ENCODE peak calls at places on chromosomes 7 and 10, in seven cellular contexts. P, M, O, J, C, Q and R are unnamed samples.

GRCh38 chr10:110074986-110075664 is 67.3 kb downstream of the ADD3 start:
- DNase-seq in P (no peak), M (no peak), O (no peak), J (no peak), C (no peak), Q (no peak), R (no peak)

GRCh38 chr7:79176859-79177477 is 276.5 kb downstream of the MAGI2 start:
- DNase-seq in P (peak; percentile 24), M (peak; percentile 29), O (peak; percentile 10), J (no peak), C (no peak), Q (no peak), R (no peak)

GRCh38 chr7:50351267-50351666 is 46.8 kb downstream of the IKZF1 start:
- DNase-seq in P (no peak), M (no peak), O (no peak), J (no peak), C (no peak), Q (no peak), R (no peak)

GRCh38 chr7:8147760-8148463 is 114.1 kb downstream of the ICA1 start:
- DNase-seq in P (no peak), M (no peak), O (no peak), J (no peak), C (no peak), Q (no peak), R (no peak)

GRCh38 chr10:74822101-74822500 is 4.3 kb upstream of the KAT6B start:
- DNase-seq in P (no peak), M (no peak), O (peak; percentile 91), J (no peak), C (no peak), Q (no peak), R (no peak)

GRCh38 chr7:98137826-98138151 is 31.1 kb downstream of the LMTK2 start:
- DNase-seq in P (no peak), M (no peak), O (no peak), J (peak; percentile 83), C (no peak), Q (no peak), R (no peak)

GRCh38 chr10:122181901-122182799 is 88.9 kb upstream of the BTBD16 start:
- DNase-seq in P (peak; percentile 8), M (no peak), O (no peak), J (no peak), C (no peak), Q (no peak), R (no peak)

GRCh38 chr7:110003827-110004226 is 1087.1 kb upstream of the LRRN3 start:
- DNase-seq in P (no peak), M (no peak), O (no peak), J (no peak), C (no peak), Q (no peak), R (no peak)

GRCh38 chr7:47766151-47766550 is 182.1 kb downstream of the PKD1L1 start:
- DNase-seq in P (no peak), M (no peak), O (no peak), J (no peak), C (no peak), Q (no peak), R (no peak)

GRCh38 chr10:88092975-88093374 is 229.6 kb downstream of the PTEN start:
- DNase-seq in P (no peak), M (no peak), O (no peak), J (no peak), C (no peak), Q (no peak), R (no peak)

GRCh38 chr10:69090687-69091450 is 3.0 kb downstream of the SRGN start:
- DNase-seq in P (no peak), M (no peak), O (no peak), J (no peak), C (no peak), Q (no peak), R (no peak)

GRCh38 chr7:13541326-13541725 is 448.1 kb downstream of the ETV1 start:
- DNase-seq in P (no peak), M (no peak), O (no peak), J (no peak), C (no peak), Q (no peak), R (no peak)

GRCh38 chr7:49279886-49280285 is 355.5 kb downstream of the CDC14C start:
- DNase-seq in P (no peak), M (no peak), O (no peak), J (no peak), C (no peak), Q (no peak), R (no peak)

GRCh38 chr10:110355922-110356627 is 51.4 kb upstream of the SMNDC1 start:
- DNase-seq in P (no peak), M (no peak), O (no peak), J (no peak), C (no peak), Q (no peak), R (no peak)

GRCh38 chr7:128427289-128427891 is 17.6 kb upstream of the IMPDH1 start:
- DNase-seq in P (peak; percentile 36), M (peak; percentile 61), O (peak; percentile 55), J (no peak), C (peak; percentile 62), Q (no peak), R (no peak)

GRCh38 chr7:104431930-104432329 is 103.5 kb downstream of the LHFPL3 start:
- DNase-seq in P (no peak), M (no peak), O (no peak), J (no peak), C (no peak), Q (no peak), R (peak; percentile 19)

GRCh38 chr10:131175891-131176290 is 135.6 kb downstream of the TCERG1L start:
- DNase-seq in P (no peak), M (no peak), O (no peak), J (no peak), C (no peak), Q (no peak), R (no peak)

DNA sequence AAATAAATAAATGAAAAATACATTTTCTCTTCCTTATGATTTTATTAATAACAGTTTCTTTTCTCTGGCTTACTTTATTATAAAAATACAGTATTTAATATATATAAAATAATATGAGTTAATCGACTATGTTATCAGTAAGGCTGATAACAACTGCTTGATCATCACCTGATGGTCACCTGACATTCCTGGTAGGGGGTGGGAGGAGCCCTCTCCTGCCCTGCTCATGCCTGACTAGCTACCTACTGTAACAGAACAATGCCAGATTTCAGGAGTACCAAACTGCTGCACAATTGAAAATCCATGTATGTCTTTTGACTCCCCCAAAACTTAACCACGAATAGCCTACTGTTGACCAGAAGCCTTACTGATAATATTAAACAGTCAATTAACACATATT is 1.3 kb upstream of the APBB1IP start:
- DNase-seq in P (no peak), M (no peak), O (no peak), J (no peak), C (no peak), Q (no peak), R (no peak)
- TF ChIP-seq SP1 in P (no peak), M (no peak), O (no peak), J (no peak), C (no peak), Q (no peak), R (no peak)

GRCh38 chr7:157397036-157397720 is 60.4 kb downstream of the DNAJB6 start:
- DNase-seq in P (no peak), M (no peak), O (no peak), J (no peak), C (no peak), Q (no peak), R (no peak)
- TF ChIP-seq SP1 in P (no peak), M (no peak), O (no peak), J (no peak), C (no peak), Q (no peak), R (no peak)

GRCh38 chr10:99924856-99925255 is 84.9 kb downstream of the DNMBP start:
- DNase-seq in P (no peak), M (no peak), O (no peak), J (no peak), C (no peak), Q (no peak), R (no peak)

GRCh38 chr10:99920901-99921300 is 88.8 kb downstream of the DNMBP start:
- DNase-seq in P (no peak), M (no peak), O (no peak), J (no peak), C (no peak), Q (no peak), R (no peak)

GRCh38 chr10:99920486-99920885 is 89.3 kb downstream of the DNMBP start:
- DNase-seq in P (no peak), M (no peak), O (no peak), J (no peak), C (no peak), Q (no peak), R (no peak)

GRCh38 chr10:99924451-99924850 is 85.3 kb downstream of the DNMBP start:
- DNase-seq in P (no peak), M (no peak), O (no peak), J (no peak), C (no peak), Q (no peak), R (no peak)

DNA sequence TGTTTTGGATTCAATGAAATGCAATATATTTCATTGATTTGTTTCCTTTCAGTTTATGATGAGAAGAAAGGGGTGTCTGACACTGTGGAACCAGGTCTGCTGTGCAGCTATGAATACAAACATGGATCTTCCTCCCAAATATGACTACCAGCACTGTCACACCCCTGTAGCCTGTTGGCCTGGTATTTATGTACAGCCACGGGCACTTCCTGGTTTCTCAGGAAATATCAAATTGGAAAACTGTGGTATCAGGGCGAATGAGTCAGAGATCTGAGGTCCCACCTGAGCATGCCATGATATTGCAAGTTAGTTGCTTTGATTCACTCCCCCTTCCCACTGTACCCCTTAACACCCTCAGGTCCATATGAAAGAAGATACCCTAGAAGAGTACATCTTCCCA is 87.8 kb downstream of the DNMBP start:
- DNase-seq in P (peak; percentile 71), M (no peak), O (no peak), J (no peak), C (no peak), Q (no peak), R (no peak)
- TF ChIP-seq SP1 in P (peak; percentile 94), M (no peak), O (no peak), J (no peak), C (no peak), Q (no peak), R (no peak)

GRCh38 chr7:88091988-88092675 is 127.7 kb downstream of the SRI start:
- DNase-seq in P (no peak), M (no peak), O (no peak), J (no peak), C (no peak), Q (no peak), R (no peak)
- TF ChIP-seq SP1 in P (no peak), M (no peak), O (no peak), J (no peak), C (no peak), Q (no peak), R (no peak)

DNA sequence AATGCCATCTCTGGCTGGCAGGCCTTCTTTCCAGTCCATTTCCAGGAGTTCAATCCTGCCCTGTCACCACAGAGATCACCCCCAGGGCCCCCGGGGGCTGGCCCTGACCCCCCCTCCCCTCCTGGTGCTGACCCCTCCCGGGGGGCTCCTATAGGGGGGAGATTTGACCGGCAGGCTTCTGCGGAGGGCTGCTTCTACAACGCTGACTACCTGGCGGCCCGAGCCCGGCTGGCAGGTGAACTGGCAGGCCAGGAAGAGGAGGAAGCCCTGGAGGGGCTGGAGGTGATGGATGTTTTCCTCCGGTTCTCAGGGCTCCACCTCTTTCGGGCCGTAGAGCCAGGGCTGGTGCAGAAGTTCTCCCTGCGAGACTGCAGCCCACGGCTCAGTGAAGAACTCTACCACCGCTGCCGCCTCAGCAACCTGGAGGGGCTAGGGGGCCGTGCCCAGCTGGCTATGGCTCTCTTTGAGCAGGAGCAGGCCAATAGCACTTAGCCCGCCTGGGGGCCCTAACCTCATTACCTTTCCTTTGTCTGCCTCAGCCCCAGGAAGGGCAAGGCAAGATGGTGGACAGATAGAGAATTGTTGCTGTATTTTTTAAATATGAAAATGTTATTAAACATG is 6.0 kb downstream of the CHPF2 start:
- DNase-seq in P (no peak), M (no peak), O (no peak), J (no peak), C (no peak), Q (no peak), R (no peak)
- TF ChIP-seq SP1 in P (no peak), M (no peak), O (no peak), J (no peak), C (no peak), Q (no peak), R (no peak)